ENCODE peak calls at places on chromosomes 6 and 20, in nine cellular contexts. B, S, O, P, K, F, Q, I and D are unnamed samples. For H3K36me3, H3K4me1 and H3K9me3, the result is how much of the 10 kb centered on the place peaks cover.

GRCh38 chr6:33410711-33411631 is at the start of gene PHF1:
- DNase-seq in B (peak), S (peak), O (peak), P (peak), K (no peak), F (no peak), Q (no peak), I (peak), D (no peak)

GRCh38 chr20:36624068-36624813 is 18.7 kb downstream of the RAB5IF start:
- DNase-seq in B (no peak), S (no peak), O (no peak), P (no peak), K (no peak), F (no peak), Q (no peak), I (no peak), D (no peak)

GRCh38 chr6:74250161-74250560 is 554.2 kb downstream of the CD109 start:
- DNase-seq in B (peak), S (no peak), O (no peak), P (no peak), K (no peak), F (no peak), Q (no peak), I (no peak), D (no peak)

GRCh38 chr6:36127462-36128016 is 2.8 kb upstream of the MAPK13 start:
- DNase-seq in B (peak), S (peak), O (peak), P (peak), K (no peak), F (peak), Q (peak), I (peak), D (no peak)

GRCh38 chr6:111711476-111711875 is 105.8 kb upstream of the TRAF3IP2 start:
- DNase-seq in B (no peak), S (no peak), O (peak), P (peak), K (peak), F (peak), Q (no peak), I (no peak), D (no peak)

GRCh38 chr6:153125032-153125431 is 6.0 kb downstream of the RGS17 start:
- DNase-seq in B (no peak), S (no peak), O (no peak), P (no peak), K (no peak), F (no peak), Q (no peak), I (no peak), D (no peak)

GRCh38 chr6:84581494-84582259 is 182.7 kb downstream of the TBX18 start:
- DNase-seq in B (peak), S (peak), O (peak), P (no peak), K (no peak), F (no peak), Q (no peak), I (no peak), D (no peak)

GRCh38 chr6:164741938-164742451 is 567.4 kb downstream of the C6orf118 start:
- DNase-seq in B (no peak), S (no peak), O (no peak), P (no peak), K (no peak), F (no peak), Q (no peak), I (no peak), D (no peak)

GRCh38 chr6:27812078-27812804 is 100.0 kb downstream of the OR2B2 start:
- DNase-seq in B (no peak), S (no peak), O (no peak), P (no peak), K (no peak), F (no peak), Q (no peak), I (no peak), D (no peak)

GRCh38 chr6:140203611-140204553 is 829.4 kb upstream of the CITED2 start:
- DNase-seq in B (peak), S (peak), O (peak), P (no peak), K (no peak), F (no peak), Q (no peak), I (no peak), D (no peak)

GRCh38 chr6:89927788-89928565 is 33.7 kb downstream of the GJA10 start:
- DNase-seq in B (peak), S (no peak), O (peak), P (no peak), K (peak), F (no peak), Q (no peak), I (no peak), D (no peak)

GRCh38 chr6:24702720-24703282 is 16.2 kb downstream of the C6orf62 start:
- DNase-seq in B (no peak), S (no peak), O (no peak), P (no peak), K (no peak), F (no peak), Q (no peak), I (no peak), D (no peak)
- H3K36me3 ChIP-seq in B (under half), S (under half), O (half or more), P (under half), K (under half), F (under half), Q (under half), I (under half), D (under half)

DNA sequence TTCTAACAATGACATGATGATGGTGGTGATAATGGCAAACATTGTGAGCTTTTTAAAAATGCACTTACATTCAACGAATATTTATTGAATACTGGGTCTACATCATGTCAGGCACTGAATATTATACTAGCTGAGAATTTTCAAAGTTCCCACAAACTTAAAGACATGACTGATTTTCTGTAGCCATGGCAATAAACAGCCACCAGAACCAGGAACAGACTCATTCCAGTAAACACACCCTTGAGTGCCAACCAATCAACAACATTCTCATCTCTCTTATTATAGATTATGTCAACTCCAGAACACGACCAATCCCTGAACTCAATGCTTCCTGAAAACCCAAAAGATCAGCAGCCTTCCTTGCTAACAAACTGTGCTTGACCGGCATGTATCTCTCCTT is 212.4 kb upstream of the RUNX2 start:
- DNase-seq in B (peak), S (peak), O (peak), P (no peak), K (no peak), F (no peak), Q (no peak), I (no peak), D (no peak)
- H3K4me1 ChIP-seq in B (under half), S (under half), O (under half), P (under half), K (under half), F (under half), Q (under half), I (under half), D (under half)

GRCh38 chr6:324116-324728 is 31.9 kb downstream of the DUSP22 start:
- DNase-seq in B (no peak), S (no peak), O (no peak), P (no peak), K (no peak), F (no peak), Q (no peak), I (no peak), D (no peak)

GRCh38 chr6:324729-325125 is 32.4 kb downstream of the DUSP22 start:
- DNase-seq in B (no peak), S (no peak), O (no peak), P (no peak), K (peak), F (no peak), Q (no peak), I (no peak), D (no peak)

GRCh38 chr6:323730-324088 is 31.4 kb downstream of the DUSP22 start:
- DNase-seq in B (no peak), S (no peak), O (no peak), P (no peak), K (no peak), F (no peak), Q (no peak), I (no peak), D (no peak)

GRCh38 chr6:322205-322930 is 30.1 kb downstream of the DUSP22 start:
- DNase-seq in B (no peak), S (no peak), O (no peak), P (no peak), K (no peak), F (no peak), Q (peak), I (no peak), D (no peak)

GRCh38 chr6:322940-323729 is 30.8 kb downstream of the DUSP22 start:
- DNase-seq in B (no peak), S (no peak), O (no peak), P (no peak), K (no peak), F (no peak), Q (no peak), I (no peak), D (no peak)
- H3K9me3 ChIP-seq in B (under half), S (under half), O (under half), P (under half), K (under half), F (under half), Q (under half), I (under half), D (under half)

DNA sequence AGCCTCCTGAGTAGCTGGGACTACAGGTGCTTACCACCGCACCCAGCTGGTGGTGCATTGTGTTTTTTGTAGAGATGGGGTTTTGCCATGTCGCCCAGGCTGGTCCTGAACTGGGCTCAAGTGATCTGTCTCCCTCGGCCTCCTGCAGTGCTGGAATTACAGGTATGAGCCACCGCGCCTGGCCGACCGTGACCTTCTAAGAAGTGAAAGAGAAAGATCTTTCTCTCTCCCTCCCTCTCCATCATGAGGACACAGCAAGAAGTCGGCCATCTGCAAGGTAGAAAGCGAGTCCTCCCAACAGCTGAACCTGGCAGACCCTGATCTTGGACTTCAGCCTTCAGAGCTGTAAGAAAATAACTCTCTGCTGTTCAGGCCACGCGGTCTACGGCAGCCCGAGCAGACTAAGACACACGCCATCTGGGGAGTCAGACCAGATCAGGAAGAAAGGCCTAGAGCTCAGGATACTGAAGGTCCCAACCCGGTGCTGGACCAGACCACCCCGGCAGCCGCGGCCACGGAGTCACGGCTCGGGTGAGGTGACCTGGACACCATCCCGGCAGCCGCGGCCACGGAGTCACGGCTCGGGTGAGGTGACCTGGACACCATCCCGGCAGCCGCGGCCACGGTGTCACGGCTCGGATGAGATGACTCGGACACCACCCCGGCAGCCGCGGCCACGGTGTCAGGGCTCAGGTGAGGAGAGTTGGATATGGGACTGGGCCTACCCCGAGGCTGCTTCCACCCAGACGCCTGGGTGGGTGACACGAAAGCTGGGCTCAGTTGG is 9.6 kb downstream of the GMEB2 start:
- DNase-seq in B (no peak), S (no peak), O (no peak), P (peak), K (no peak), F (no peak), Q (no peak), I (no peak), D (no peak)
- H3K36me3 ChIP-seq in B (under half), S (under half), O (under half), P (under half), K (under half), F (under half), Q (under half), I (under half), D (under half)

GRCh38 chr6:105606871-105607421 is 204.1 kb upstream of the PREP start:
- DNase-seq in B (no peak), S (no peak), O (no peak), P (no peak), K (no peak), F (no peak), Q (no peak), I (no peak), D (no peak)

GRCh38 chr6:105601541-105602174 is 198.8 kb upstream of the PREP start:
- DNase-seq in B (peak), S (peak), O (peak), P (peak), K (no peak), F (peak), Q (no peak), I (peak), D (no peak)

GRCh38 chr6:105604593-105604905 is 201.7 kb upstream of the PREP start:
- DNase-seq in B (no peak), S (no peak), O (no peak), P (no peak), K (no peak), F (no peak), Q (no peak), I (no peak), D (no peak)

GRCh38 chr6:105600342-105601293 is 197.7 kb upstream of the PREP start:
- DNase-seq in B (peak), S (peak), O (peak), P (no peak), K (no peak), F (no peak), Q (no peak), I (no peak), D (no peak)

GRCh38 chr6:105603779-105604592 is 201.1 kb upstream of the PREP start:
- DNase-seq in B (no peak), S (peak), O (peak), P (no peak), K (no peak), F (no peak), Q (no peak), I (no peak), D (no peak)
- H3K4me1 ChIP-seq in B (under half), S (under half), O (half or more), P (under half), K (under half), F (under half), Q (under half), I (under half), D (under half)